ENCODE peak calls at places on chromosomes 11 and 22, in six cellular contexts. One of them, this sample, is unnamed.

GRCh38 chr22:35326854-35327562 is 27.3 kb downstream of the TOM1 start:
- DNase-seq in GM23338: no peak
- DNase-seq in lower leg skin: no peak
- DNase-seq in lung: no peak
- DNase-seq in pancreas: no peak
- DNase-seq in mammary epithelial cell: no peak
- DNase-seq in this sample: no peak

GRCh38 chr22:38494498-38494897 is 11.6 kb downstream of the DDX17 start:
- DNase-seq in GM23338: no peak
- DNase-seq in pancreas: no peak
- DNase-seq in lower leg skin: no peak
- DNase-seq in mammary epithelial cell: no peak
- DNase-seq in lung: no peak
- DNase-seq in this sample: no peak

GRCh38 chr22:39175127-39176066 is 22.9 kb upstream of the CBX7 start:
- DNase-seq in GM23338: peak
- DNase-seq in lung: no peak
- DNase-seq in lower leg skin: peak
- DNase-seq in mammary epithelial cell: no peak
- DNase-seq in pancreas: no peak
- DNase-seq in this sample: peak

GRCh38 chr11:36313073-36313472 is 17.0 kb downstream of the PRR5L start:
- DNase-seq in lower leg skin: no peak
- DNase-seq in GM23338: no peak
- DNase-seq in pancreas: no peak
- DNase-seq in mammary epithelial cell: peak
- DNase-seq in lung: no peak
- DNase-seq in this sample: no peak

GRCh38 chr11:13680501-13681264 is 12.2 kb downstream of the FAR1 start:
- DNase-seq in mammary epithelial cell: no peak
- DNase-seq in pancreas: no peak
- DNase-seq in lung: peak
- DNase-seq in GM23338: peak
- DNase-seq in lower leg skin: no peak
- DNase-seq in this sample: no peak

GRCh38 chr11:119168471-119169271 is at the start of gene NLRX1:
- DNase-seq in lower leg skin: peak
- DNase-seq in GM23338: peak
- DNase-seq in mammary epithelial cell: peak
- DNase-seq in lung: peak
- DNase-seq in pancreas: peak
- DNase-seq in this sample: peak

GRCh38 chr11:43576834-43577521 is 103.6 kb upstream of the HSD17B12 start:
- DNase-seq in lung: no peak
- DNase-seq in pancreas: no peak
- DNase-seq in GM23338: peak
- DNase-seq in mammary epithelial cell: no peak
- DNase-seq in lower leg skin: no peak
- DNase-seq in this sample: peak

GRCh38 chr22:23315341-23315917 is 135.1 kb downstream of the BCR start:
- DNase-seq in GM23338: peak
- DNase-seq in lung: no peak
- DNase-seq in mammary epithelial cell: peak
- DNase-seq in lower leg skin: peak
- DNase-seq in pancreas: peak
- DNase-seq in this sample: peak

GRCh38 chr22:42799462-42800405 is 57.3 kb downstream of the ARFGAP3 start:
- DNase-seq in lower leg skin: peak
- DNase-seq in lung: no peak
- DNase-seq in mammary epithelial cell: peak
- DNase-seq in pancreas: no peak
- DNase-seq in GM23338: peak
- DNase-seq in this sample: peak

GRCh38 chr22:28600546-28601143 is 79.0 kb downstream of the TTC28 start:
- DNase-seq in lower leg skin: no peak
- DNase-seq in GM23338: peak
- DNase-seq in lung: no peak
- DNase-seq in pancreas: no peak
- DNase-seq in mammary epithelial cell: peak
- DNase-seq in this sample: peak

GRCh38 chr22:35229865-35230264 is 27.4 kb upstream of the HMGXB4 start:
- DNase-seq in lung: no peak
- DNase-seq in mammary epithelial cell: no peak
- DNase-seq in pancreas: no peak
- DNase-seq in lower leg skin: no peak
- DNase-seq in GM23338: no peak
- DNase-seq in this sample: no peak

GRCh38 chr11:61659413-61660196 is 20.6 kb upstream of the DAGLA start:
- DNase-seq in lower leg skin: no peak
- DNase-seq in GM23338: peak
- DNase-seq in mammary epithelial cell: no peak
- DNase-seq in pancreas: no peak
- DNase-seq in lung: no peak
- DNase-seq in this sample: no peak
- TF ChIP-seq CTCF in lower leg skin: no peak
- TF ChIP-seq CTCF in GM23338: peak
- TF ChIP-seq CTCF in mammary epithelial cell: no peak
- TF ChIP-seq CTCF in pancreas: no peak
- TF ChIP-seq CTCF in lung: no peak
- TF ChIP-seq CTCF in this sample: peak

GRCh38 chr11:101912823-101913284 is 2.0 kb upstream of the CEP126 start:
- DNase-seq in mammary epithelial cell: no peak
- DNase-seq in lung: no peak
- DNase-seq in GM23338: no peak
- DNase-seq in pancreas: no peak
- DNase-seq in lower leg skin: no peak
- DNase-seq in this sample: no peak
- TF ChIP-seq CTCF in mammary epithelial cell: no peak
- TF ChIP-seq CTCF in lung: no peak
- TF ChIP-seq CTCF in GM23338: no peak
- TF ChIP-seq CTCF in pancreas: no peak
- TF ChIP-seq CTCF in lower leg skin: no peak
- TF ChIP-seq CTCF in this sample: no peak

DNA sequence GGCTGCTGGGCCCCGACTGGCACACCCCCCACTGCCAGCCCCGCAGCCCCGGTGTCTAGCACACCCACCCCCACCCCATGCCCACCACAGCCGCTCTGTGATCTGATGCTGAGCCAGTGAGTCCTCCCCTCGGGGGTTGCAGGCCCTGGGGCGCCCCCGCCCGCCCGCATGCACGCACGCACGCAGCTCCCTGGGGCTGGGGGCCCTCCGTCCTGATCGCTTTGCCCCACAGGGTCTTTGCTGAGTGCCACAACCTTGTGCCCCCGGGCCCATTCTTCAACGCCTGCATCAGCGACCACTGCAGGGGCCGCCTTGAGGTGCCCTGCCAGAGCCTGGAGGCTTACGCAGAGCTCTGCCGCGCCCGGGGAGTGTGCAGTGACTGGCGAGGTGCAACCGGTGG is 32.3 kb downstream of the MUC5B start:
- DNase-seq in lower leg skin: no peak
- DNase-seq in GM23338: no peak
- DNase-seq in mammary epithelial cell: no peak
- DNase-seq in pancreas: no peak
- DNase-seq in lung: no peak
- DNase-seq in this sample: no peak
- TF ChIP-seq CTCF in lower leg skin: no peak
- TF ChIP-seq CTCF in GM23338: no peak
- TF ChIP-seq CTCF in mammary epithelial cell: no peak
- TF ChIP-seq CTCF in pancreas: no peak
- TF ChIP-seq CTCF in lung: no peak
- TF ChIP-seq CTCF in this sample: no peak

GRCh38 chr22:19085233-19086043 is 36.8 kb downstream of the DGCR2 start:
- DNase-seq in mammary epithelial cell: peak
- DNase-seq in lung: no peak
- DNase-seq in pancreas: no peak
- DNase-seq in GM23338: peak
- DNase-seq in lower leg skin: peak
- DNase-seq in this sample: peak
- TF ChIP-seq CTCF in mammary epithelial cell: peak
- TF ChIP-seq CTCF in lung: no peak
- TF ChIP-seq CTCF in pancreas: no peak
- TF ChIP-seq CTCF in GM23338: peak
- TF ChIP-seq CTCF in lower leg skin: no peak
- TF ChIP-seq CTCF in this sample: peak

DNA sequence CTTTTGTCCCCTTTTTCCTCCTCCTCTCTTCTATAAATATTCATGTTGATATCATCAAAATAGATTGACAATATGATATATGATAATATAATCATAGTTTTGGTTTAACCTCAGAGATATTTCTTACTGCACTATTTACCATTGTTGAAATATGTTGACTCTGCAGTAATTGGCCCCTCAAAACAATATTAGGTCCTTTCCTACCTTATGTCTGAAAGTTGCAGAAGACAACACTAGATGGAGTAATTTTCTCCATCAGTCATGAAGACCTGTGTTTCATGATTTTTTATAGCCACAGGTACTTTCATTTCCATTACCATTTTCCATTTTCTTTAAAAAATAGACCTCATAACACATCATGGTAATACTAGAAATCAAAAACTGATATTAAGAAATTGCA is 284.4 kb downstream of the LUZP2 start:
- DNase-seq in lower leg skin: no peak
- DNase-seq in lung: no peak
- DNase-seq in pancreas: no peak
- DNase-seq in GM23338: no peak
- DNase-seq in mammary epithelial cell: no peak
- DNase-seq in this sample: no peak
- TF ChIP-seq CTCF in lower leg skin: no peak
- TF ChIP-seq CTCF in lung: no peak
- TF ChIP-seq CTCF in pancreas: no peak
- TF ChIP-seq CTCF in GM23338: peak
- TF ChIP-seq CTCF in mammary epithelial cell: no peak
- TF ChIP-seq CTCF in this sample: no peak

GRCh38 chr22:50031189-50032091 is 18.9 kb upstream of the IL17REL start:
- DNase-seq in GM23338: no peak
- DNase-seq in pancreas: peak
- DNase-seq in lower leg skin: peak
- DNase-seq in mammary epithelial cell: no peak
- DNase-seq in lung: no peak
- DNase-seq in this sample: no peak

GRCh38 chr22:50030315-50031188 is 18.0 kb upstream of the IL17REL start:
- DNase-seq in mammary epithelial cell: peak
- DNase-seq in lung: peak
- DNase-seq in pancreas: peak
- DNase-seq in GM23338: peak
- DNase-seq in lower leg skin: peak
- DNase-seq in this sample: peak

GRCh38 chr22:50032109-50032871 is 19.7 kb upstream of the IL17REL start:
- DNase-seq in pancreas: peak
- DNase-seq in GM23338: no peak
- DNase-seq in lung: no peak
- DNase-seq in lower leg skin: no peak
- DNase-seq in mammary epithelial cell: no peak
- DNase-seq in this sample: no peak

GRCh38 chr22:50025993-50026392 is 13.4 kb upstream of the IL17REL start:
- DNase-seq in lung: no peak
- DNase-seq in mammary epithelial cell: no peak
- DNase-seq in GM23338: no peak
- DNase-seq in pancreas: no peak
- DNase-seq in lower leg skin: peak
- DNase-seq in this sample: no peak

DNA sequence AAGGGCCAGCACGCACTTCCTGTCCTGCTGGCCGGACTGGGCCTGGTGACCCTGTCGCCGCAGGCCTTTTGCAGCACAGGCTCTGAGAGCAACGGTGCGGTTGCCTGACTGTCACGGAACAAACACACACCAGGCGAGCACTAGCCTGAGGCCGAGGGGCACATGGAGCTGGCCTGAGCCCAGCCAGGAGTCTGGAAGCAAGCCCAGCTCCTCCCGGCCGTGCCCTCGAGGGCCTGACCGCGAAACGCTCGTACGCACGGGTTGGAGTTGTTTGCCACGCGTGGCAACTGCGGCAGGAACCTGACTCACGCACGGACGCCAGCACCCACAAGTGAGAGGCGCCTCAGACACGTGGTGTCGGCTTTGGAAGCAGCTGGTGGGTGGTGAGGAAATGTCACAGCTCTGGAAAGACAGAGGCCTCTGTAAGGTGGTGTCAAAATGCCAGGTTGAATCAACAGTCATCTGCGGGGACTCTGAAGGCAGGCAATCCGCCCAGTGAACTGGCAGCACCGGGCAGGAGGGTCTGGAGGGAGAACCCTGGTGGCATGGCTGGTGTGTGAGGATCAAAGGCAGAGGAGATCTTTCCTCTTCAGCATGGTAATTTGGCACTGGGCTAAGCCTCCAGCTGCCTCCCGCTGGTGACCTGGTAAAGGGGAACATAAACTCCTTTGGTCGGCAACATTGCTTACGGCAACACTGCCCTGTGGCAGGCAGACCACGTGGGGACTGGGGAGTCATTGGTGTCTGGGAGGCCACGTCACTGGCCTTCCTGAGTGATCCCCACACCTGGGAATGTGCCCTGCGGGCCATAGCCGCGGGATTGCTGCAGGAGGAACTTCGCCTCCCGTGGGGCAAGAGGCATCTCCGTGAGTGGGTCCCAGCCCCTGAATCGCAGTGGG is 15.3 kb upstream of the IL17REL start:
- DNase-seq in lung: no peak
- DNase-seq in GM23338: no peak
- DNase-seq in mammary epithelial cell: peak
- DNase-seq in pancreas: no peak
- DNase-seq in lower leg skin: peak
- DNase-seq in this sample: peak
- TF ChIP-seq CTCF in lung: no peak
- TF ChIP-seq CTCF in GM23338: no peak
- TF ChIP-seq CTCF in mammary epithelial cell: no peak
- TF ChIP-seq CTCF in pancreas: no peak
- TF ChIP-seq CTCF in lower leg skin: no peak
- TF ChIP-seq CTCF in this sample: no peak